ENCODE peak calls at places on chromosomes 12 and 14, in four cellular contexts. F is left ventricle myocardium inferior, L is B cell, C is HFFc6. N is an unnamed sample.
A peak's percentile ranks its signal among the peaks of the same experiment; 100 is the strongest.

GRCh38 chr12:118853634-118854033 is 127.7 kb upstream of the SRRM4 start:
- DNase-seq in C (no peak), L (no peak), F (no peak), N (no peak)

GRCh38 chr12:110277705-110278104 is 3.3 kb upstream of the ATP2A2 start:
- DNase-seq in F (no peak), C (no peak), L (no peak), N (no peak)

GRCh38 chr12:65613692-65614091 is 210.6 kb upstream of the HMGA2 start:
- DNase-seq in L (no peak), F (no peak), C (no peak), N (no peak)

GRCh38 chr14:101595349-101595748 is 34.1 kb downstream of the DIO3 start:
- DNase-seq in F (no peak), L (no peak), C (no peak), N (no peak)

GRCh38 chr14:36070056-36071043 is 106.2 kb downstream of the PTCSC3 start:
- DNase-seq in F (peak; percentile 24), L (no peak), C (peak; percentile 55), N (peak; percentile 78)

GRCh38 chr14:54487771-54488170 is 1.0 kb downstream of the GMFB start:
- DNase-seq in F (no peak), L (no peak), C (peak; percentile 49), N (no peak)

GRCh38 chr12:109571773-109572505 is 1.4 kb downstream of the MMAB start:
- DNase-seq in C (no peak), F (no peak), L (no peak), N (no peak)

GRCh38 chr14:90979451-90979850 is 81.0 kb downstream of the RPS6KA5 start:
- DNase-seq in C (no peak), F (no peak), L (no peak), N (no peak)

GRCh38 chr12:52126605-52127578 is 47.4 kb downstream of the SMIM41 start:
- DNase-seq in L (no peak), C (no peak), F (peak; percentile 46), N (no peak)

GRCh38 chr12:104747330-104747729 is 210.8 kb downstream of the SLC41A2 start:
- DNase-seq in F (no peak), C (no peak), L (no peak), N (no peak)

GRCh38 chr14:74324945-74325361 is 22.2 kb upstream of the ABCD4 start:
- DNase-seq in C (peak; percentile 10), F (no peak), L (no peak), N (no peak)

GRCh38 chr12:115341442-115341841 is 657.5 kb upstream of the TBX3 start:
- DNase-seq in C (peak; percentile 99), F (peak; percentile 53), L (no peak), N (no peak)

GRCh38 chr12:89862511-89863331 is 154.1 kb upstream of the ATP2B1 start:
- DNase-seq in F (no peak), L (peak; percentile 82), C (no peak), N (no peak)

GRCh38 chr12:110312581-110313360 is 31.7 kb downstream of the ATP2A2 start:
- DNase-seq in C (peak; percentile 66), F (no peak), L (no peak), N (peak; percentile 23)

GRCh38 chr14:61565836-61566536 is 129.3 kb upstream of the HIF1A start:
- DNase-seq in L (no peak), F (no peak), C (peak; percentile 89), N (no peak)

GRCh38 chr14:63543000-63543825 is at the start of gene PPP2R5E:
- DNase-seq in L (peak; percentile 99), F (peak; percentile 98), C (peak; percentile 99), N (peak; percentile 96)

GRCh38 chr12:89236748-89237428 is 115.4 kb downstream of the DUSP6 start:
- DNase-seq in C (no peak), L (no peak), F (no peak), N (peak; percentile 53)

GRCh38 chr14:102221026-102221425 is 81.3 kb downstream of the WDR20 start:
- DNase-seq in L (no peak), C (peak; percentile 52), F (no peak), N (no peak)

GRCh38 chr12:28497889-28498411 is 307.7 kb downstream of the CCDC91 start:
- DNase-seq in C (peak; percentile 5), F (no peak), L (no peak), N (peak; percentile 3)

GRCh38 chr12:53974084-53975018 is at the start of gene HOTAIR:
- DNase-seq in C (no peak), L (no peak), F (no peak), N (no peak)

GRCh38 chr12:52629251-52630103 is 11.1 kb upstream of the KRT73 start:
- DNase-seq in L (no peak), F (no peak), C (no peak), N (no peak)

GRCh38 chr14:58752782-58753181 is 115.0 kb downstream of the DACT1 start:
- DNase-seq in F (peak; percentile 77), L (no peak), C (no peak), N (peak; percentile 63)

GRCh38 chr12:109612975-109613502 is 39.4 kb downstream of the MVK start:
- DNase-seq in C (peak; percentile 3), F (no peak), L (no peak), N (no peak)

GRCh38 chr12:120830052-120830940 is 73.9 kb downstream of the SPPL3 start:
- DNase-seq in F (no peak), L (no peak), C (no peak), N (no peak)

GRCh38 chr12:18320036-18320617 is 58.8 kb downstream of the PIK3C2G start:
- DNase-seq in F (no peak), L (no peak), C (peak; percentile 79), N (peak; percentile 71)

GRCh38 chr14:20412422-20412821 is 879 bp downstream of the TEP1 start:
- DNase-seq in C (no peak), F (no peak), L (no peak), N (no peak)

GRCh38 chr12:6183689-6184441 is 16.3 kb upstream of the CD9 start:
- DNase-seq in C (peak; percentile 26), L (no peak), F (no peak), N (no peak)

GRCh38 chr12:47801170-47801903 is 18.4 kb downstream of the HDAC7 start:
- DNase-seq in C (no peak), L (no peak), F (peak; percentile 58), N (no peak)

GRCh38 chr12:121776190-121777098 is 17.0 kb downstream of the RHOF start:
- DNase-seq in C (no peak), L (peak; percentile 86), F (peak; percentile 83), N (peak; percentile 93)

GRCh38 chr12:59736786-59737185 is 141.0 kb downstream of the SLC16A7 start:
- DNase-seq in F (no peak), L (no peak), C (peak; percentile 94), N (peak; percentile 9)

GRCh38 chr12:79424109-79424721 is 266.5 kb downstream of the PAWR start:
- DNase-seq in F (no peak), C (peak; percentile 96), L (no peak), N (peak; percentile 34)

GRCh38 chr14:26175659-26176058 is 422.2 kb downstream of the NOVA1 start:
- DNase-seq in F (no peak), L (no peak), C (no peak), N (no peak)

GRCh38 chr14:34234258-34234657 is 227.8 kb downstream of the SPTSSA start:
- DNase-seq in C (no peak), F (peak; percentile 73), L (no peak), N (no peak)

GRCh38 chr12:63084501-63084900 is 66.5 kb downstream of the AVPR1A start:
- DNase-seq in F (no peak), C (no peak), L (no peak), N (no peak)
- TF ChIP-seq CTCF in F (no peak), C (no peak), L (no peak), N (no peak)

DNA sequence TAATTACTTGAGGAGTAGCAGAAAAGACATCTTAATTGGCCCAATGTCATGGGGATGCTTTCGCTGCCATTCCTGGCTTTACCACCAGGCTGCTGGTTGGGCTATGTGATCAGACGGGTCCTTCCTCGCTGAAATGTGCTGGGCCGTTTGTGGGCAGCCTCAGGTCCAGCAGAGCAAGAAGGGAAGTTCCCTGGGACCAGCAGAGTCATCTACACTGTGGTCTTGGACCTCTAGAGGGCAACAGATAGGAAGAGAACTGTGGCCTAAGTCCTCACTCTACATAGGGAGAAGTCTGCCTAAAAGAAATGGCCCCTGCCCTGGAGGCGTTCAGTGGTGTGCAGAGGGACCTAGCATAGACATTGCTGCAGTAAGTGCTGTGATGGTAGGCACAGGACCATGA is 10.9 kb downstream of the EVL start:
- DNase-seq in L (no peak), F (no peak), C (peak; percentile 41), N (no peak)
- TF ChIP-seq CTCF in L (peak; percentile 50), F (peak; percentile 32), C (peak; percentile 65), N (no peak)

DNA sequence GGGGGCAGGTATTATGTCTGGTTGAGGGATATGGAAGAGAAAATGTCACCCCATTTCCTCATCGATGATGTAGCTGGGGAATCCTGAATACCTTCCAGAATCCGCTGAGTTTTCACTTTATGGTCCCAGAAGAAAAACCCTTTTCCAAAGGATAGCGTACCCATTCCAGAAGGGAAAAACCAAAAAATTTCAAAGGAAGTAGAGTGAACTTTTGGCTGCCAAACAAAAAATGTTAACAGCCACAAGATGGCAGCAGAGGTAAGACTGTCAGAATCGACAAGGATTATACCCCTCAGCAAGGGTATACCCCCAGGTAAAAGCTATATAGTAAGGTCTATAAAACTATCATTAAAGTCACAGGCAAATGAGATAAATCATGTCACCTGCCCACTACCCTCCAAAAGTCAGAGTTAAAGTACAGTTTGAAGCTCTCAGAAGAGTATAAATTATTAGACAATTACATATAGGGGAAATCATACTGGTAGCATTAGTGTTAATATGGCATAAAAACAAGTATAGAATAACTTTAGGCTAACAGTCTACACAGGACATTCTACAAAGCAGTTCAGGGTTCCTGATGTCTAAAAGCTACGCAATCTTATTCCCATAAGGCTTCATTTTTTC is 18.0 kb downstream of the ACIN1 start:
- DNase-seq in F (no peak), C (peak; percentile 35), L (no peak), N (no peak)
- TF ChIP-seq CTCF in F (peak; percentile 71), C (peak; percentile 88), L (peak; percentile 83), N (peak; percentile 36)

GRCh38 chr12:114041136-114041535 is 75.0 kb upstream of the RBM19 start:
- DNase-seq in F (no peak), L (no peak), C (no peak), N (no peak)
- TF ChIP-seq CTCF in F (no peak), L (no peak), C (no peak), N (no peak)

GRCh38 chr12:48813464-48814312 is 4.6 kb upstream of the CACNB3 start:
- DNase-seq in C (no peak), F (no peak), L (no peak), N (no peak)
- TF ChIP-seq CTCF in C (no peak), F (no peak), L (no peak), N (no peak)